ENCODE peak calls at places on chromosomes 3 and 15, in five cellular contexts. K, C, G, Q and T are unnamed samples.
A peak's percentile ranks its signal among the peaks of the same experiment; 100 is the strongest.

GRCh38 chr3:140942221-140943104 is 827 bp downstream of the SLC25A36 start:
- DNase-seq in K (peak; percentile 32), C (peak; percentile 37), G (no peak), Q (no peak), T (no peak)

GRCh38 chr3:60048447-60048848 is 998.6 kb upstream of the CFAP20DC start:
- DNase-seq in K (no peak), C (no peak), G (no peak), Q (no peak), T (no peak)

GRCh38 chr15:64694816-64695215 is 80.6 kb downstream of the RBPMS2 start:
- DNase-seq in K (no peak), C (no peak), G (no peak), Q (no peak), T (no peak)

GRCh38 chr3:129015388-129016105 is 14.4 kb downstream of the EFCC1 start:
- DNase-seq in K (peak; percentile 52), C (no peak), G (no peak), Q (no peak), T (no peak)

GRCh38 chr15:58380280-58380945 is 51.4 kb upstream of the LIPC start:
- DNase-seq in K (no peak), C (no peak), G (no peak), Q (no peak), T (no peak)

GRCh38 chr3:192830279-192831110 is 87.2 kb downstream of the MB21D2 start:
- DNase-seq in K (no peak), C (no peak), G (no peak), Q (no peak), T (no peak)

GRCh38 chr3:187669675-187670504 is at the start of gene SST:
- DNase-seq in K (no peak), C (peak; percentile 16), G (no peak), Q (no peak), T (no peak)

GRCh38 chr3:78765671-78766485 is 1001.9 kb downstream of the ROBO1 start:
- DNase-seq in K (no peak), C (no peak), G (no peak), Q (no peak), T (no peak)

GRCh38 chr3:110789315-110789714 is 282.3 kb upstream of the NECTIN3 start:
- DNase-seq in K (no peak), C (no peak), G (no peak), Q (no peak), T (no peak)

GRCh38 chr15:77527164-77527778 is 105.4 kb downstream of the LINGO1 start:
- DNase-seq in K (peak; percentile 48), C (peak; percentile 70), G (no peak), Q (no peak), T (no peak)

GRCh38 chr15:90300541-90300940 is 35.1 kb downstream of the NGRN start:
- DNase-seq in K (no peak), C (no peak), G (no peak), Q (no peak), T (no peak)

GRCh38 chr15:101107625-101108457 is 144.0 kb downstream of the CHSY1 start:
- DNase-seq in K (peak; percentile 51), C (no peak), G (no peak), Q (no peak), T (no peak)

GRCh38 chr15:60704129-60704528 is 225.2 kb upstream of the ICE2 start:
- DNase-seq in K (no peak), C (no peak), G (no peak), Q (no peak), T (no peak)

GRCh38 chr3:160665784-160666526 is 11.0 kb upstream of the ARL14 start:
- DNase-seq in K (no peak), C (no peak), G (peak; percentile 74), Q (no peak), T (no peak)

GRCh38 chr3:197331131-197331530 is 32.7 kb upstream of the DLG1 start:
- DNase-seq in K (no peak), C (peak; percentile 33), G (no peak), Q (no peak), T (peak; percentile 27)

GRCh38 chr3:48980295-48980694 is 9.7 kb upstream of the P4HTM start:
- DNase-seq in K (no peak), C (no peak), G (no peak), Q (no peak), T (no peak)

GRCh38 chr3:124512881-124513609 is 217.2 kb upstream of the UMPS start:
- DNase-seq in K (peak; percentile 47), C (peak; percentile 61), G (no peak), Q (no peak), T (no peak)

GRCh38 chr3:195909294-195909644 is 918 bp upstream of the TNK2 start:
- DNase-seq in K (no peak), C (no peak), G (no peak), Q (no peak), T (no peak)

GRCh38 chr15:81419304-81419943 is 45.4 kb upstream of the TMC3 start:
- DNase-seq in K (no peak), C (no peak), G (no peak), Q (no peak), T (no peak)

GRCh38 chr3:141940204-141940776 is 63.8 kb downstream of the ATP1B3 start:
- DNase-seq in K (no peak), C (no peak), G (no peak), Q (no peak), T (peak; percentile 95)

GRCh38 chr3:156808025-156808424 is 18.1 kb upstream of the LEKR1 start:
- DNase-seq in K (no peak), C (no peak), G (no peak), Q (no peak), T (no peak)

GRCh38 chr15:67059127-67059553 is 6.3 kb upstream of the SMAD3 start:
- DNase-seq in K (no peak), C (peak; percentile 64), G (no peak), Q (no peak), T (no peak)

GRCh38 chr3:140924097-140924873 is 17.4 kb upstream of the SLC25A36 start:
- DNase-seq in K (no peak), C (no peak), G (no peak), Q (no peak), T (no peak)

GRCh38 chr3:174957581-174958001 is 98.5 kb downstream of the NAALADL2 start:
- DNase-seq in K (no peak), C (no peak), G (no peak), Q (no peak), T (no peak)

GRCh38 chr15:51732661-51733060 is 4.8 kb downstream of the LYSMD2 start:
- DNase-seq in K (no peak), C (no peak), G (no peak), Q (no peak), T (no peak)

GRCh38 chr3:74507691-74508090 is 106.8 kb downstream of the CNTN3 start:
- DNase-seq in K (no peak), C (no peak), G (no peak), Q (no peak), T (no peak)

GRCh38 chr3:196499061-196499460 is 4.5 kb downstream of the RNF168 start:
- DNase-seq in K (no peak), C (no peak), G (no peak), Q (no peak), T (no peak)

GRCh38 chr3:13420051-13420816 is at the start of gene NUP210:
- DNase-seq in K (peak; percentile 98), C (peak; percentile 50), G (no peak), Q (no peak), T (no peak)
- H3K4me1 ChIP-seq in K (peaks cover 50% of the 10 kb centered on the region), C (peaks cover 90% of the 10 kb centered on the region), G (peaks cover 43% of the 10 kb centered on the region), Q (peaks cover 12% of the 10 kb centered on the region), T (peaks cover 53% of the 10 kb centered on the region)

GRCh38 chr3:61381745-61382392 is 130.6 kb upstream of the FHIT start:
- DNase-seq in K (peak; percentile 17), C (peak; percentile 35), G (no peak), Q (no peak), T (peak; percentile 48)
- TF ChIP-seq ZNF274 in K (no peak), C (no peak), G (no peak), Q (no peak), T (no peak)

GRCh38 chr3:31191354-31191753 is 296.9 kb upstream of the GADL1 start:
- DNase-seq in K (no peak), C (no peak), G (no peak), Q (no peak), T (no peak)

GRCh38 chr3:31189330-31189729 is 294.9 kb upstream of the GADL1 start:
- DNase-seq in K (no peak), C (no peak), G (no peak), Q (no peak), T (no peak)

GRCh38 chr3:31187380-31187779 is 292.9 kb upstream of the GADL1 start:
- DNase-seq in K (no peak), C (peak; percentile 87), G (no peak), Q (no peak), T (no peak)

GRCh38 chr3:31188112-31188511 is 293.7 kb upstream of the GADL1 start:
- DNase-seq in K (no peak), C (no peak), G (no peak), Q (no peak), T (no peak)

GRCh38 chr3:31189971-31190370 is 295.5 kb upstream of the GADL1 start:
- DNase-seq in K (no peak), C (no peak), G (no peak), Q (no peak), T (no peak)
- TF ChIP-seq ATF3 in K (no peak), C (no peak), G (no peak), Q (no peak), T (no peak)

GRCh38 chr3:52064561-52064960 is 8.2 kb upstream of the DUSP7 start:
- DNase-seq in K (no peak), C (no peak), G (no peak), Q (no peak), T (no peak)
- H3K4me1 ChIP-seq in K (peaks cover 12% of the 10 kb centered on the region), C (peaks cover 24% of the 10 kb centered on the region), G (peaks cover 21% of the 10 kb centered on the region), Q (no peaks in the 10 kb centered on the region), T (peaks cover 5% of the 10 kb centered on the region)

DNA sequence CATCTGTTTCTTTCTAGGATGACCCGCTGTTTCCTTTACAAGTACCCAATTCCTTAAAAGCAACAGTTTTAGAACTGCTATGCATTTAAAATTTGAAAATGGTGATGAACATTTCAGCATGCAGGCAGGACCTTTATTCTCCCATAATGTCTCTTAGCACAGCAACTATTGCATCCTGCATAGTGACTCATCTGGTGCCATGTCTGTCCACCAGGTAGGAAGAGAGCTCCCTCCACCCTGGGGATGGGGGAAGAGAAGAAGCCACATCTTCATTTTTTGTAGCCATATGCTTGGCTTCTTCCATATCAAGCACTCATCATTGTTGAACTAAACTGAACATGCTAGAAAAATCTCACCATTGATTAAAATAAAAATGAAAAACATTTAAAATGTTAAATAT is 9.9 kb downstream of the GPR15 start:
- DNase-seq in K (no peak), C (no peak), G (no peak), Q (no peak), T (no peak)
- TF ChIP-seq ZNF274 in K (no peak), C (no peak), G (no peak), Q (no peak), T (no peak)

GRCh38 chr3:132457301-132457700 is 40.0 kb downstream of the DNAJC13 start:
- DNase-seq in K (no peak), C (no peak), G (no peak), Q (no peak), T (no peak)
- TF ChIP-seq ATF3 in K (no peak), C (no peak), G (no peak), Q (no peak), T (no peak)